ENCODE peak calls at places on chromosomes 1 and 21, in five cellular contexts. P is left lung, E is IMR-90, Y is thoracic aorta, O is esophagus squamous epithelium. C is an unnamed sample. For H3K4me1, the result is how much of the 10 kb centered on the place peaks cover.

GRCh38 chr21:37619464-37619974 is 252.9 kb downstream of the DYRK1A start:
- DNase-seq in P (no peak), O (no peak), Y (no peak), E (no peak), C (no peak)

GRCh38 chr1:95407864-95408291 is 173.9 kb downstream of the RWDD3 start:
- DNase-seq in Y (no peak), P (no peak), O (no peak), E (no peak), C (no peak)

GRCh38 chr1:40783001-40783905 is at the start of gene KCNQ4:
- DNase-seq in Y (no peak), O (no peak), P (peak), E (no peak), C (peak)

GRCh38 chr21:36320421-36321324 is 676 bp downstream of the MORC3 start:
- DNase-seq in Y (peak), P (peak), O (peak), E (peak), C (peak)

GRCh38 chr21:43767980-43768867 is 7.9 kb downstream of the CSTB start:
- DNase-seq in O (no peak), E (peak), P (peak), Y (no peak), C (peak)

GRCh38 chr1:230288641-230289349 is 137.3 kb downstream of the PGBD5 start:
- DNase-seq in Y (no peak), O (no peak), E (peak), P (peak), C (no peak)

GRCh38 chr1:168452329-168452728 is 91.5 kb downstream of the XCL2 start:
- DNase-seq in E (no peak), O (no peak), Y (no peak), P (no peak), C (no peak)

GRCh38 chr1:17081439-17081838 is 27.6 kb upstream of the SDHB start:
- DNase-seq in Y (no peak), P (no peak), O (no peak), E (no peak), C (no peak)

GRCh38 chr1:32647308-32648134 is 2.8 kb downstream of the ZBTB8OS start:
- DNase-seq in E (no peak), P (no peak), O (no peak), Y (no peak), C (no peak)

GRCh38 chr1:32001863-32002262 is 11.8 kb upstream of the KHDRBS1 start:
- DNase-seq in O (no peak), E (no peak), Y (no peak), P (no peak), C (no peak)

GRCh38 chr1:225441314-225442119 is 13.7 kb upstream of the LBR start:
- DNase-seq in E (no peak), Y (no peak), P (no peak), O (no peak), C (no peak)
- TF ChIP-seq CTCF in E (peak), Y (no peak), P (no peak), O (no peak), C (no peak)

DNA sequence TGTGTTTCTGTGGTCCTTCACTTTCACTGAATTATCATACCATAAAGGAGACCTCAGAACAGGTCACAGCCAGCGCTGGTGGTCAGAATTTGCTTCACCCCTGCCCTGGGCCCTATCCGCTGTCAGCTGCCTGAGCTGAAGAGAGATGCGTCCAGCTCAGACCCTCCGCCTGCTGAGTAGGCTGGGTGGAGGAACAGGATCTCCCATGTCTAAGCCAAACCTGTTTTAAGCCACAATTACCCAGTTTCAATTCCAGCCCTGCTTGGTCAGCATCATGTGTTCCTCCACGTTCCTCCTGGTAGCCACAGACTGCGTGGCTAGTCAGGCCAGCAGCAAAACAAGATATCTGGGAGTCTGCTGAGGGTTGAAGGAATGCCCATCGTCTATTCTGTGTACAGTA is 13.5 kb upstream of the BGLAP start:
- DNase-seq in Y (no peak), P (no peak), O (no peak), E (no peak), C (no peak)
- H3K4me1 ChIP-seq in Y (under half), P (under half), O (under half), E (under half), C (under half)

GRCh38 chr1:198788561-198789064 is 149.8 kb downstream of the PTPRC start:
- DNase-seq in O (no peak), Y (no peak), P (no peak), E (no peak), C (peak)
- TF ChIP-seq CTCF in O (no peak), Y (no peak), P (no peak), E (peak), C (peak)

GRCh38 chr21:44986471-44987291 is 46.9 kb downstream of the SLX9 start:
- DNase-seq in P (peak), E (no peak), O (no peak), Y (no peak), C (peak)

GRCh38 chr21:44987886-44988606 is 48.2 kb downstream of the SLX9 start:
- DNase-seq in Y (no peak), E (no peak), O (no peak), P (peak), C (peak)

GRCh38 chr21:44988607-44989537 is 49.0 kb downstream of the SLX9 start:
- DNase-seq in O (no peak), Y (no peak), E (no peak), P (peak), C (peak)

GRCh38 chr21:44985441-44986401 is 45.9 kb downstream of the SLX9 start:
- DNase-seq in E (no peak), P (peak), Y (no peak), O (no peak), C (peak)

GRCh38 chr21:44987301-44987885 is 47.6 kb downstream of the SLX9 start:
- DNase-seq in E (no peak), P (peak), Y (no peak), O (no peak), C (peak)
- H3K4me1 ChIP-seq in E (under half), P (under half), Y (under half), O (under half), C (under half)

DNA sequence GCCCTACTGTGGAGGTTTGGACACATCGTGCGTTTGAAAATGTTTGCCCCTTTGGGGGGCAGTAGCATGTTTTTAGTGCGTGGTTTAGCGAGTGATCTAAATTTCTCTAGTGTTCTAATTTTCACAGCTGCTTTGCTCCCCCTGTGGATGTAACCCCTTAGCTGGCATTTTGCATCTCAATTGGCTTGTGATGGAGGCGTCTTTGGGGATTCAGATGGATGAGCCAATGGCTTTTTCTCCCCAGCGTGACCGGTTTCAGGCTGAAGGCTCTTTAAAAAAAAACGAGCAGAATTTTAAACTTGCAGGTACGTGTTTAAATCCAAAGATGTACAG is 842 bp downstream of the CDC7 start:
- DNase-seq in E (peak), P (no peak), O (no peak), Y (no peak), C (no peak)
- TF ChIP-seq CTCF in E (no peak), P (no peak), O (no peak), Y (no peak), C (no peak)

GRCh38 chr1:11704226-11704619 is 12.7 kb downstream of the DRAXIN start:
- DNase-seq in P (no peak), Y (no peak), E (no peak), O (no peak), C (no peak)
- H3K4me1 ChIP-seq in P (under half), Y (under half), E (under half), O (under half), C (under half)

C was measured in lower lobe of right lung.